ENCODE peak calls at places on chromosome 1, in six cellular contexts. G is OCI-LY7, X is right atrium auricular region, P is colonic mucosa, O is IMR-90, C is AG10803. A is an unnamed sample.

GRCh38 chr1:5810553-5811270 is 181.5 kb downstream of the NPHP4 start:
- DNase-seq in C (no peak), P (no peak), G (no peak), X (no peak), O (no peak), A (no peak)

GRCh38 chr1:172697463-172698100 is 38.7 kb downstream of the FASLG start:
- DNase-seq in P (no peak), G (peak), O (no peak), X (no peak), C (no peak), A (no peak)

GRCh38 chr1:223037845-223038244 is 105.2 kb downstream of the TLR5 start:
- DNase-seq in C (no peak), X (no peak), O (no peak), G (no peak), P (no peak), A (no peak)

GRCh38 chr1:193210991-193211390 is 24.6 kb upstream of the B3GALT2 start:
- DNase-seq in P (no peak), O (no peak), X (no peak), G (no peak), C (no peak), A (no peak)

GRCh38 chr1:107262472-107263286 is 121.8 kb downstream of the NTNG1 start:
- DNase-seq in P (no peak), X (no peak), G (no peak), O (no peak), C (peak), A (no peak)

GRCh38 chr1:15043934-15044333 is 109.6 kb upstream of the TMEM51 start:
- DNase-seq in G (no peak), X (no peak), P (no peak), O (no peak), C (no peak), A (no peak)

GRCh38 chr1:184022651-184023050 is 14.9 kb downstream of the COLGALT2 start:
- DNase-seq in G (no peak), C (peak), X (no peak), O (peak), P (no peak), A (no peak)

GRCh38 chr1:23283660-23284602 is 60.2 kb downstream of the HNRNPR start:
- DNase-seq in X (no peak), O (peak), C (peak), G (no peak), P (no peak), A (no peak)

GRCh38 chr1:48442864-48443619 is 29.0 kb downstream of the SPATA6 start:
- DNase-seq in X (no peak), O (no peak), G (no peak), C (no peak), P (peak), A (no peak)

GRCh38 chr1:215636258-215636965 is 69.3 kb downstream of the KCTD3 start:
- DNase-seq in P (peak), G (no peak), X (peak), C (peak), O (peak), A (peak)

GRCh38 chr1:22914633-22915217 is 57.9 kb downstream of the LACTBL1 start:
- DNase-seq in O (no peak), P (no peak), C (no peak), G (no peak), X (no peak), A (no peak)

GRCh38 chr1:226603030-226603960 is 54.7 kb downstream of the STUM start:
- DNase-seq in P (peak), G (no peak), C (peak), O (peak), X (peak), A (no peak)

GRCh38 chr1:197955486-197956394 is 38.6 kb downstream of the LHX9 start:
- DNase-seq in X (no peak), P (no peak), C (peak), G (no peak), O (peak), A (peak)

GRCh38 chr1:163796394-163796821 is 474.7 kb downstream of the NUF2 start:
- DNase-seq in C (peak), X (no peak), O (peak), P (no peak), G (no peak), A (peak)

GRCh38 chr1:201020647-201021332 is 2.7 kb downstream of the KIF21B start:
- DNase-seq in C (no peak), G (peak), X (no peak), O (no peak), P (peak), A (no peak)

GRCh38 chr1:56435434-56436337 is 143.7 kb downstream of the PLPP3 start:
- DNase-seq in G (no peak), C (no peak), X (no peak), P (no peak), O (no peak), A (no peak)

GRCh38 chr1:150365945-150366344 is 2.0 kb downstream of the RPRD2 start:
- DNase-seq in X (no peak), G (peak), P (peak), O (peak), C (no peak), A (no peak)

GRCh38 chr1:205977348-205978014 is 25.7 kb downstream of the RAB7B start:
- DNase-seq in O (peak), P (peak), G (peak), X (peak), C (peak), A (peak)

GRCh38 chr1:205811660-205812059 is 1.3 kb downstream of the SLC41A1 start:
- DNase-seq in O (no peak), C (no peak), X (no peak), P (no peak), G (no peak), A (no peak)

GRCh38 chr1:235935506-235936224 is 69.0 kb upstream of the LYST start:
- DNase-seq in O (no peak), G (peak), C (no peak), P (no peak), X (no peak), A (no peak)

GRCh38 chr1:33753087-33753856 is 110.6 kb upstream of the HMGB4 start:
- DNase-seq in X (peak), C (no peak), O (no peak), P (no peak), G (no peak), A (no peak)

GRCh38 chr1:24151175-24151533 is 8.2 kb upstream of the IL22RA1 start:
- DNase-seq in C (no peak), O (no peak), X (no peak), G (peak), P (peak), A (no peak)

GRCh38 chr1:184878602-184879001 is 95.7 kb downstream of the NIBAN1 start:
- DNase-seq in P (no peak), C (no peak), X (no peak), G (no peak), O (no peak), A (no peak)

GRCh38 chr1:237482777-237483176 is 407.9 kb downstream of the ZP4 start:
- DNase-seq in X (no peak), O (no peak), G (no peak), P (no peak), C (no peak), A (peak)

GRCh38 chr1:184686540-184686939 is 68.1 kb downstream of the EDEM3 start:
- DNase-seq in O (peak), X (no peak), C (no peak), G (no peak), P (no peak), A (no peak)

GRCh38 chr1:78607334-78607927 is 12.8 kb upstream of the IFI44L start:
- DNase-seq in C (peak), P (no peak), O (peak), G (peak), X (no peak), A (peak)

GRCh38 chr1:221708987-221709386 is 32.9 kb downstream of the DUSP10 start:
- DNase-seq in G (no peak), O (peak), C (peak), P (no peak), X (no peak), A (peak)

GRCh38 chr1:170162385-170163226 is 16.8 kb downstream of the NTMT2 start:
- DNase-seq in O (peak), X (peak), G (no peak), C (peak), P (no peak), A (peak)

GRCh38 chr1:67572217-67572593 is 112.8 kb upstream of the GADD45A start:
- DNase-seq in O (no peak), X (no peak), G (no peak), C (peak), P (no peak), A (no peak)

GRCh38 chr1:234555390-234556112 is 54.4 kb downstream of the IRF2BP2 start:
- DNase-seq in C (no peak), G (no peak), P (no peak), O (no peak), X (peak), A (no peak)

GRCh38 chr1:94919241-94920030 is 7.5 kb downstream of the CNN3 start:
- DNase-seq in X (no peak), G (no peak), P (peak), C (peak), O (no peak), A (no peak)

GRCh38 chr1:194929376-194929775 is 1678.9 kb downstream of the KCNT2 start:
- DNase-seq in C (no peak), P (no peak), X (no peak), G (no peak), O (peak), A (no peak)

GRCh38 chr1:93552751-93553455 is 105.0 kb downstream of the FNBP1L start:
- DNase-seq in P (peak), G (no peak), C (peak), O (peak), X (no peak), A (peak)

GRCh38 chr1:26043765-26044164 is 2.2 kb downstream of the SLC30A2 start:
- DNase-seq in X (no peak), P (no peak), G (no peak), C (no peak), O (no peak), A (no peak)

GRCh38 chr1:70892140-70892539 is 155.5 kb downstream of the PTGER3 start:
- DNase-seq in G (no peak), C (no peak), O (no peak), X (no peak), P (no peak), A (no peak)

GRCh38 chr1:41673355-41673754 is 188.9 kb upstream of the EDN2 start:
- DNase-seq in G (peak), C (peak), O (peak), X (no peak), P (no peak), A (peak)

GRCh38 chr1:210376836-210377377 is 48.2 kb downstream of the HHAT start:
- DNase-seq in G (no peak), O (peak), C (peak), P (no peak), X (no peak), A (no peak)

GRCh38 chr1:36349839-36350238 is 26.4 kb upstream of the EVA1B start:
- DNase-seq in O (no peak), X (no peak), G (no peak), C (peak), P (no peak), A (peak)

GRCh38 chr1:219086956-219087469 is 86.7 kb upstream of the LYPLAL1 start:
- DNase-seq in P (no peak), C (peak), O (no peak), G (no peak), X (no peak), A (no peak)

GRCh38 chr1:219088778-219089557 is 84.7 kb upstream of the LYPLAL1 start:
- DNase-seq in P (no peak), X (peak), G (no peak), O (peak), C (peak), A (peak)

GRCh38 chr1:219085988-219086387 is 87.7 kb upstream of the LYPLAL1 start:
- DNase-seq in C (peak), G (no peak), O (peak), X (no peak), P (no peak), A (no peak)

GRCh38 chr1:219092206-219092605 is 81.5 kb upstream of the LYPLAL1 start:
- DNase-seq in G (no peak), C (peak), O (peak), P (no peak), X (no peak), A (no peak)

DNA sequence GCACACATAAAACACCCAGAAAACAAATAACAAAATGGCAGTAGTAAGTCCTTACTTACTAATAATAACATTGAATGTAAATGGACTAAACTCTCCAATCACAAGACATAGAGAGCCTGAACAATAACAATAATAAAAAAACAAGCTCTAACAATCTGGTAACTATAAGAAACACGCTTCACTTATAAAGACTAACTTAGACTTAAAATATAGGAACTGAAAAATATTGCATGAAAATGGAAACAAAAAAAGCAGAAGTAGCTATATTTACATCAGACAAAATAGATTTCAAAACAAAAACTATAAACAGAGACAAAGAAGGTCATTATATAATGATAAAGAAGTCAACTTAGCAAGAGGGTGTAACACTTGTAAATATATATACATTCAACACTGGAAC is 83.1 kb upstream of the LYPLAL1 start:
- DNase-seq in G (peak), P (no peak), O (no peak), X (no peak), C (no peak), A (no peak)
- H3K4me3 ChIP-seq in G (no peak), P (no peak), O (no peak), X (no peak), C (no peak), A (no peak)

GRCh38 chr1:117930484-117930883 is 945 bp downstream of the WDR3 start:
- DNase-seq in P (no peak), C (no peak), O (peak), X (no peak), G (no peak), A (no peak)
- H3K4me3 ChIP-seq in P (peak), C (peak), O (peak), X (peak), G (peak), A (peak)

GRCh38 chr1:243483952-243484351 is 228.1 kb downstream of the SDCCAG8 start:
- DNase-seq in G (no peak), P (no peak), C (no peak), X (no peak), O (no peak), A (no peak)

GRCh38 chr1:243481101-243481500 is 225.3 kb downstream of the SDCCAG8 start:
- DNase-seq in X (no peak), G (no peak), P (no peak), O (no peak), C (no peak), A (no peak)

GRCh38 chr1:243487036-243487648 is 231.3 kb downstream of the SDCCAG8 start:
- DNase-seq in P (no peak), O (no peak), C (no peak), G (no peak), X (no peak), A (no peak)

GRCh38 chr1:243483084-243483845 is 227.4 kb downstream of the SDCCAG8 start:
- DNase-seq in C (no peak), P (no peak), G (no peak), O (no peak), X (no peak), A (no peak)

GRCh38 chr1:243482237-243483022 is 226.6 kb downstream of the SDCCAG8 start:
- DNase-seq in O (peak), C (peak), X (no peak), P (no peak), G (no peak), A (no peak)
- H3K4me3 ChIP-seq in O (no peak), C (peak), X (no peak), P (peak), G (no peak), A (peak)

DNA sequence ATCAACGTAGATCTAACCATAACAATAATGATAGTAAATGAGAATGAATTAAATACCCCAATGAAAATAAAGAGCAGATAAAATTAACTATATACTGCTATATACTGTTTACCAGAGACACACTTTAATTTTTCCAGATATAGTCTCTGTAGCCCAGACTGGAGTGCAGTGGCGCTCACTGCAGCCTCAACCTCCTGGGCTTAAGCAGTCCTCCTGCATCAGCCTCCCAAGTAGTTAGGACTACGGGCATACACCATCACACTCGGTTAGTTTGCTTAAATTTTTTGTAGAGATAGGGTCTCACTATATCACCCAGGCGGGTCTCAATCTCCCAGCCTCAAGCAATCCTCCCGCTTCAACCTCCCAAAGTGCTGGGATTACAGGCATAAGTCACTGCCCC is 37.2 kb downstream of the TRIM33 start:
- DNase-seq in C (no peak), O (no peak), X (no peak), P (no peak), G (no peak), A (no peak)
- H3K4me3 ChIP-seq in C (no peak), O (no peak), X (no peak), P (no peak), G (no peak), A (no peak)

GRCh38 chr1:54486864-54487263 is 61.2 kb upstream of the ACOT11 start:
- DNase-seq in X (no peak), C (no peak), O (no peak), G (peak), P (peak), A (no peak)
- H3K4me3 ChIP-seq in X (no peak), C (no peak), O (no peak), G (peak), P (no peak), A (no peak)